ENCODE peak calls at places on chromosome 20, in five cellular contexts. X is ELF-1, C is tibial artery, F is H7, W is choroid plexus epithelial cell. S is an unnamed sample.

GRCh38 chr20:63099426-63100267 is 92.9 kb upstream of the BHLHE23 start:
- DNase-seq in C (peak), F (peak), X (no peak), W (no peak), S (no peak)

GRCh38 chr20:34705383-34706021 is 1.4 kb downstream of the TP53INP2 start:
- DNase-seq in W (peak), X (peak), F (peak), C (peak), S (no peak)

GRCh38 chr20:58649288-58650180 is 1.5 kb upstream of the STX16 start:
- DNase-seq in C (no peak), F (peak), W (no peak), X (peak), S (no peak)

GRCh38 chr20:31790401-31790800 is 28.8 kb upstream of the MYLK2 start:
- DNase-seq in W (no peak), X (no peak), F (no peak), C (no peak), S (no peak)

GRCh38 chr20:5973172-5973571 is 22.7 kb downstream of the MCM8 start:
- DNase-seq in W (peak), C (no peak), X (no peak), F (no peak), S (no peak)

GRCh38 chr20:334578-334977 is 9.2 kb downstream of the SOX12 start:
- DNase-seq in F (no peak), X (no peak), W (no peak), C (no peak), S (no peak)

GRCh38 chr20:48737463-48738093 is 90.2 kb downstream of the PREX1 start:
- DNase-seq in F (no peak), X (no peak), C (no peak), W (no peak), S (no peak)

GRCh38 chr20:53220482-53221307 is 248.5 kb downstream of the TSHZ2 start:
- DNase-seq in C (no peak), X (no peak), F (no peak), W (no peak), S (no peak)

GRCh38 chr20:4666001-4666470 is 55.7 kb upstream of the PRND start:
- DNase-seq in X (no peak), W (peak), F (no peak), C (no peak), S (no peak)

GRCh38 chr20:52434041-52434425 is 242.5 kb upstream of the ZFP64 start:
- DNase-seq in F (no peak), W (peak), X (no peak), C (no peak), S (no peak)

GRCh38 chr20:49675368-49676151 is 38.1 kb downstream of the B4GALT5 start:
- DNase-seq in F (no peak), X (no peak), W (no peak), C (no peak), S (no peak)

GRCh38 chr20:56017560-56017959 is 12.2 kb upstream of the CBLN4 start:
- DNase-seq in X (no peak), W (no peak), C (no peak), F (no peak), S (no peak)

GRCh38 chr20:57065646-57066045 is 200.8 kb downstream of the BMP7 start:
- DNase-seq in F (no peak), W (peak), C (peak), X (peak), S (no peak)

GRCh38 chr20:4916991-4917881 is 84.1 kb downstream of the SLC23A2 start:
- DNase-seq in X (no peak), F (no peak), W (peak), C (no peak), S (no peak)

GRCh38 chr20:63102720-63103375 is 96.1 kb upstream of the BHLHE23 start:
- DNase-seq in F (peak), W (peak), X (no peak), C (peak), S (peak)

GRCh38 chr20:36378686-36379085 is 72.5 kb downstream of the DLGAP4 start:
- DNase-seq in X (no peak), F (no peak), W (no peak), C (no peak), S (no peak)

GRCh38 chr20:59578602-59579403 is 25.5 kb upstream of the PHACTR3 start:
- DNase-seq in W (no peak), F (no peak), C (no peak), X (no peak), S (no peak)

GRCh38 chr20:47405775-47406325 is 49.4 kb upstream of the ZMYND8 start:
- DNase-seq in F (no peak), C (no peak), X (no peak), W (no peak), S (no peak)

GRCh38 chr20:34015401-34016335 is 22.0 kb downstream of the RALY start:
- DNase-seq in C (no peak), X (no peak), F (no peak), W (no peak), S (peak)

GRCh38 chr20:19212524-19213502 is at the start of gene SLC24A3:
- DNase-seq in X (peak), F (peak), W (peak), C (peak), S (peak)

GRCh38 chr20:61657719-61658377 is 405.8 kb downstream of the CDH4 start:
- DNase-seq in C (no peak), X (no peak), F (no peak), W (no peak), S (no peak)

GRCh38 chr20:10449270-10449669 is 14.2 kb downstream of the SLX4IP start:
- DNase-seq in W (no peak), F (no peak), C (no peak), X (no peak), S (no peak)

GRCh38 chr20:50341880-50342637 is 151.4 kb downstream of the CEBPB start:
- DNase-seq in W (no peak), X (no peak), C (no peak), F (no peak), S (no peak)

GRCh38 chr20:4684837-4685413 is 36.8 kb upstream of the PRND start:
- DNase-seq in X (peak), W (peak), C (no peak), F (no peak), S (no peak)

GRCh38 chr20:49810491-49811190 is 2.0 kb upstream of the SLC9A8 start:
- DNase-seq in X (peak), F (no peak), C (no peak), W (no peak), S (no peak)

GRCh38 chr20:33793011-33793931 is 17.9 kb upstream of the CHMP4B start:
- DNase-seq in W (no peak), C (no peak), X (peak), F (peak), S (no peak)

GRCh38 chr20:2298116-2298515 is 2.3 kb downstream of the TGM3 start:
- DNase-seq in X (no peak), W (no peak), F (no peak), C (no peak), S (no peak)